ENCODE peak calls at places on chromosome 7, in four cellular contexts. T is RCC 7860, V is G401, J is AG04449. S is an unnamed sample.

GRCh38 chr7:33716581-33717477 is 188.5 kb upstream of the BMPER start:
- DNase-seq in T (peak; percentile 48), V (peak; percentile 52), J (no peak), S (no peak)

GRCh38 chr7:27124979-27125689 is 5.4 kb downstream of the HOXA4 start:
- DNase-seq in T (no peak), V (no peak), J (no peak), S (peak; percentile 15)

GRCh38 chr7:123935436-123936381 is 10.7 kb downstream of the SPAM1 start:
- DNase-seq in T (no peak), V (no peak), J (no peak), S (no peak)

GRCh38 chr7:90692396-90692795 is 96.3 kb downstream of the CDK14 start:
- DNase-seq in T (no peak), V (no peak), J (no peak), S (no peak)

GRCh38 chr7:158473238-158473637 is 114.4 kb downstream of the PTPRN2 start:
- DNase-seq in T (no peak), V (no peak), J (no peak), S (no peak)

GRCh38 chr7:27922907-27923306 is 182.9 kb downstream of the TAX1BP1 start:
- DNase-seq in T (no peak), V (no peak), J (no peak), S (no peak)

GRCh38 chr7:124071843-124072242 is 39.0 kb upstream of the TMEM229A start:
- DNase-seq in T (no peak), V (no peak), J (no peak), S (no peak)

GRCh38 chr7:13197501-13197900 is 510.1 kb downstream of the ARL4A start:
- DNase-seq in T (no peak), V (no peak), J (no peak), S (no peak)

GRCh38 chr7:22712999-22713398 is 14.0 kb upstream of the IL6 start:
- DNase-seq in T (no peak), V (no peak), J (no peak), S (no peak)

GRCh38 chr7:7736671-7737070 is 18.3 kb upstream of the RPA3 start:
- DNase-seq in T (no peak), V (no peak), J (no peak), S (no peak)